ENCODE peak calls at places on chromosomes 11 and 22, in five cellular contexts. One of them, this sample, is unnamed.

GRCh38 chr11:110295487-110296225 is 758 bp downstream of the RDX start:
- DNase-seq in Right ventricle myocardium superior: peak
- DNase-seq in renal cortical epithelial cell: no peak
- DNase-seq in hippocampal formation: peak
- DNase-seq in fibroblast of lung: peak
- DNase-seq in this sample: peak

GRCh38 chr11:45477588-45477987 is 187.8 kb downstream of the CHST1 start:
- DNase-seq in Right ventricle myocardium superior: no peak
- DNase-seq in fibroblast of lung: no peak
- DNase-seq in renal cortical epithelial cell: no peak
- DNase-seq in hippocampal formation: no peak
- DNase-seq in this sample: no peak

GRCh38 chr11:71381781-71382505 is 66.2 kb downstream of the DHCR7 start:
- DNase-seq in Right ventricle myocardium superior: no peak
- DNase-seq in hippocampal formation: no peak
- DNase-seq in renal cortical epithelial cell: peak
- DNase-seq in fibroblast of lung: no peak
- DNase-seq in this sample: no peak

GRCh38 chr11:124643605-124644425 is 21.2 kb downstream of the TBRG1 start:
- DNase-seq in fibroblast of lung: peak
- DNase-seq in Right ventricle myocardium superior: no peak
- DNase-seq in hippocampal formation: no peak
- DNase-seq in renal cortical epithelial cell: no peak
- DNase-seq in this sample: no peak

GRCh38 chr11:304915-305833 is 2.4 kb upstream of the IFITM2 start:
- DNase-seq in fibroblast of lung: peak
- DNase-seq in renal cortical epithelial cell: peak
- DNase-seq in hippocampal formation: peak
- DNase-seq in Right ventricle myocardium superior: peak
- DNase-seq in this sample: peak

GRCh38 chr22:37985751-37986281 is 1.5 kb upstream of the SOX10 start:
- DNase-seq in hippocampal formation: peak
- DNase-seq in fibroblast of lung: no peak
- DNase-seq in Right ventricle myocardium superior: no peak
- DNase-seq in renal cortical epithelial cell: no peak
- DNase-seq in this sample: no peak

GRCh38 chr22:48257690-48258065 is 1495.2 kb downstream of the TBC1D22A start:
- DNase-seq in fibroblast of lung: no peak
- DNase-seq in renal cortical epithelial cell: no peak
- DNase-seq in Right ventricle myocardium superior: no peak
- DNase-seq in hippocampal formation: no peak
- DNase-seq in this sample: no peak

GRCh38 chr22:41344189-41344788 is 37.5 kb upstream of the TEF start:
- DNase-seq in Right ventricle myocardium superior: no peak
- DNase-seq in hippocampal formation: no peak
- DNase-seq in fibroblast of lung: no peak
- DNase-seq in renal cortical epithelial cell: no peak
- DNase-seq in this sample: no peak

GRCh38 chr22:36546932-36547331 is 18.0 kb upstream of the EIF3D start:
- DNase-seq in fibroblast of lung: peak
- DNase-seq in renal cortical epithelial cell: peak
- DNase-seq in hippocampal formation: no peak
- DNase-seq in Right ventricle myocardium superior: no peak
- DNase-seq in this sample: no peak

GRCh38 chr22:44611880-44612496 is 90.0 kb upstream of the PRR5 start:
- DNase-seq in hippocampal formation: no peak
- DNase-seq in renal cortical epithelial cell: no peak
- DNase-seq in fibroblast of lung: no peak
- DNase-seq in Right ventricle myocardium superior: no peak
- DNase-seq in this sample: no peak

GRCh38 chr22:35152316-35152715 is 86.4 kb downstream of the ISX start:
- DNase-seq in Right ventricle myocardium superior: no peak
- DNase-seq in fibroblast of lung: no peak
- DNase-seq in renal cortical epithelial cell: no peak
- DNase-seq in hippocampal formation: no peak
- DNase-seq in this sample: no peak

GRCh38 chr11:119572481-119573424 is 149.8 kb upstream of the THY1 start:
- DNase-seq in renal cortical epithelial cell: peak
- DNase-seq in hippocampal formation: no peak
- DNase-seq in fibroblast of lung: no peak
- DNase-seq in Right ventricle myocardium superior: no peak
- DNase-seq in this sample: no peak

GRCh38 chr22:45341503-45341902 is 31.8 kb downstream of the FAM118A start:
- DNase-seq in hippocampal formation: no peak
- DNase-seq in Right ventricle myocardium superior: no peak
- DNase-seq in fibroblast of lung: no peak
- DNase-seq in renal cortical epithelial cell: no peak
- DNase-seq in this sample: no peak

GRCh38 chr11:76656087-76656531 is 14.4 kb downstream of the LRRC32 start:
- DNase-seq in fibroblast of lung: no peak
- DNase-seq in Right ventricle myocardium superior: peak
- DNase-seq in renal cortical epithelial cell: no peak
- DNase-seq in hippocampal formation: no peak
- DNase-seq in this sample: no peak

GRCh38 chr11:109957000-109957399 is 136.2 kb upstream of the ZC3H12C start:
- DNase-seq in renal cortical epithelial cell: no peak
- DNase-seq in hippocampal formation: no peak
- DNase-seq in Right ventricle myocardium superior: no peak
- DNase-seq in fibroblast of lung: no peak
- DNase-seq in this sample: no peak

GRCh38 chr11:120184946-120185677 is 25.7 kb upstream of the OAF start:
- DNase-seq in renal cortical epithelial cell: peak
- DNase-seq in Right ventricle myocardium superior: peak
- DNase-seq in hippocampal formation: no peak
- DNase-seq in fibroblast of lung: peak
- DNase-seq in this sample: peak

GRCh38 chr22:30433773-30434172 is 8.2 kb downstream of the MTFP1 start:
- DNase-seq in hippocampal formation: no peak
- DNase-seq in fibroblast of lung: no peak
- DNase-seq in Right ventricle myocardium superior: no peak
- DNase-seq in renal cortical epithelial cell: peak
- DNase-seq in this sample: no peak

GRCh38 chr11:35662061-35662648 is 420 bp upstream of the TRIM44 start:
- DNase-seq in Right ventricle myocardium superior: no peak
- DNase-seq in fibroblast of lung: peak
- DNase-seq in renal cortical epithelial cell: peak
- DNase-seq in hippocampal formation: peak
- DNase-seq in this sample: peak

GRCh38 chr22:48340727-48341709 is 1486.7 kb downstream of the BRD1 start:
- DNase-seq in renal cortical epithelial cell: no peak
- DNase-seq in hippocampal formation: no peak
- DNase-seq in Right ventricle myocardium superior: peak
- DNase-seq in fibroblast of lung: no peak
- DNase-seq in this sample: no peak

GRCh38 chr11:43974830-43975229 is 32.4 kb downstream of the C11orf96 start:
- DNase-seq in fibroblast of lung: no peak
- DNase-seq in renal cortical epithelial cell: no peak
- DNase-seq in Right ventricle myocardium superior: no peak
- DNase-seq in hippocampal formation: no peak
- DNase-seq in this sample: no peak

GRCh38 chr11:110907629-110908028 is 195.4 kb upstream of the ARHGAP20 start:
- DNase-seq in Right ventricle myocardium superior: no peak
- DNase-seq in hippocampal formation: no peak
- DNase-seq in fibroblast of lung: peak
- DNase-seq in renal cortical epithelial cell: peak
- DNase-seq in this sample: no peak

GRCh38 chr22:37485714-37486223 is 415 bp downstream of the MFNG start:
- DNase-seq in fibroblast of lung: no peak
- DNase-seq in Right ventricle myocardium superior: no peak
- DNase-seq in renal cortical epithelial cell: no peak
- DNase-seq in hippocampal formation: no peak
- DNase-seq in this sample: no peak

GRCh38 chr11:2574043-2574552 is 125.7 kb downstream of the KCNQ1OT1 start:
- DNase-seq in Right ventricle myocardium superior: peak
- DNase-seq in hippocampal formation: no peak
- DNase-seq in renal cortical epithelial cell: no peak
- DNase-seq in fibroblast of lung: no peak
- DNase-seq in this sample: no peak

GRCh38 chr11:130634981-130635473 is 186.6 kb downstream of the ADAMTS15 start:
- DNase-seq in fibroblast of lung: peak
- DNase-seq in Right ventricle myocardium superior: peak
- DNase-seq in renal cortical epithelial cell: peak
- DNase-seq in hippocampal formation: no peak
- DNase-seq in this sample: no peak

GRCh38 chr11:10605941-10606381 is 37.5 kb upstream of the LYVE1 start:
- DNase-seq in hippocampal formation: no peak
- DNase-seq in Right ventricle myocardium superior: peak
- DNase-seq in renal cortical epithelial cell: no peak
- DNase-seq in fibroblast of lung: peak
- DNase-seq in this sample: no peak

GRCh38 chr22:26964642-26965041 is 307.3 kb downstream of the MIAT start:
- DNase-seq in hippocampal formation: no peak
- DNase-seq in renal cortical epithelial cell: no peak
- DNase-seq in Right ventricle myocardium superior: no peak
- DNase-seq in fibroblast of lung: no peak
- DNase-seq in this sample: no peak

GRCh38 chr22:23796461-23796860 is 9.7 kb downstream of the SMARCB1 start:
- DNase-seq in Right ventricle myocardium superior: no peak
- DNase-seq in hippocampal formation: no peak
- DNase-seq in renal cortical epithelial cell: no peak
- DNase-seq in fibroblast of lung: peak
- DNase-seq in this sample: peak

GRCh38 chr11:76215946-76216345 is 9.6 kb upstream of the WNT11 start:
- DNase-seq in hippocampal formation: no peak
- DNase-seq in renal cortical epithelial cell: no peak
- DNase-seq in fibroblast of lung: no peak
- DNase-seq in Right ventricle myocardium superior: peak
- DNase-seq in this sample: no peak

GRCh38 chr11:105109855-105110750 is 29.5 kb downstream of the CARD18 start:
- DNase-seq in renal cortical epithelial cell: peak
- DNase-seq in hippocampal formation: no peak
- DNase-seq in fibroblast of lung: peak
- DNase-seq in Right ventricle myocardium superior: no peak
- DNase-seq in this sample: no peak

This sample was measured in SK-N-SH.